ENCODE peak calls at places on chromosomes 11 and 22, in five cellular contexts. G is brain microvascular endothelial cell, H is neural progenitor cell, M is AG04450, J is heart right ventricle. K is an unnamed sample.
A peak's percentile ranks its signal among the peaks of the same experiment; 100 is the strongest.

GRCh38 chr22:48822278-48823233 is 1005.1 kb downstream of the BRD1 start:
- DNase-seq in J (no peak), H (no peak), G (no peak), M (no peak), K (no peak)

GRCh38 chr11:122230387-122230760 is 114.4 kb upstream of the BLID start:
- DNase-seq in G (no peak), H (no peak), J (no peak), M (no peak), K (no peak)

GRCh38 chr22:46079861-46080821 is 70.2 kb upstream of the PPARA start:
- DNase-seq in J (peak; percentile 74), M (no peak), G (no peak), H (no peak), K (no peak)

GRCh38 chr22:45584621-45585436 is 82.1 kb downstream of the FBLN1 start:
- DNase-seq in J (no peak), M (no peak), G (no peak), H (no peak), K (no peak)

GRCh38 chr22:40436460-40437431 is 66.4 kb downstream of the SGSM3 start:
- DNase-seq in H (peak; percentile 68), M (peak; percentile 38), G (peak; percentile 59), J (no peak), K (no peak)

GRCh38 chr11:110878513-110878912 is 166.3 kb upstream of the ARHGAP20 start:
- DNase-seq in H (no peak), J (no peak), M (no peak), G (no peak), K (no peak)

GRCh38 chr11:94727766-94728165 is 40.4 kb upstream of the AMOTL1 start:
- DNase-seq in J (no peak), M (no peak), G (no peak), H (no peak), K (no peak)

GRCh38 chr11:67600324-67601029 is 6.3 kb upstream of the NDUFV1 start:
- DNase-seq in J (no peak), H (no peak), M (no peak), G (no peak), K (no peak)

GRCh38 chr22:50107529-50107928 is 17.7 kb downstream of the MOV10L1 start:
- DNase-seq in H (no peak), G (no peak), M (no peak), J (no peak), K (no peak)

GRCh38 chr11:88815505-88815904 is 250.3 kb downstream of the GRM5 start:
- DNase-seq in G (no peak), J (no peak), M (no peak), H (no peak), K (no peak)

GRCh38 chr22:29641052-29641780 is 37.8 kb downstream of the NF2 start:
- DNase-seq in H (no peak), J (no peak), G (no peak), M (no peak), K (no peak)

GRCh38 chr22:46052801-46053562 is 76.0 kb upstream of the WNT7B start:
- DNase-seq in H (no peak), G (no peak), M (no peak), J (peak; percentile 59), K (no peak)

GRCh38 chr11:116994195-116994594 is 104.0 kb downstream of the SIK3 start:
- DNase-seq in G (no peak), M (no peak), H (peak; percentile 43), J (no peak), K (no peak)

GRCh38 chr11:113554531-113554930 is 79.3 kb upstream of the DRD2 start:
- DNase-seq in H (no peak), G (no peak), J (no peak), M (no peak), K (no peak)

GRCh38 chr22:49877642-49878041 is 24.0 kb downstream of the ZBED4 start:
- DNase-seq in G (no peak), H (no peak), J (no peak), M (no peak), K (no peak)

GRCh38 chr11:22656128-22656527 is 10.3 kb upstream of the GAS2 start:
- DNase-seq in G (no peak), M (no peak), J (no peak), H (no peak), K (no peak)

GRCh38 chr22:49348631-49349030 is 479.0 kb downstream of the BRD1 start:
- DNase-seq in H (no peak), J (no peak), M (no peak), G (no peak), K (no peak)

GRCh38 chr22:45131749-45132148 is 32.0 kb upstream of the NUP50 start:
- DNase-seq in M (no peak), G (no peak), H (no peak), J (peak; percentile 21), K (no peak)

GRCh38 chr22:23749747-23750373 is 1.1 kb downstream of the ZNF70 start:
- DNase-seq in J (no peak), H (no peak), G (no peak), M (no peak), K (no peak)

GRCh38 chr11:72668645-72669347 is 5.4 kb downstream of the PDE2A start:
- DNase-seq in G (no peak), H (peak; percentile 84), J (no peak), M (no peak), K (no peak)

GRCh38 chr11:8689726-8690255 is 7.2 kb downstream of the RPL27A start:
- DNase-seq in H (no peak), G (no peak), J (no peak), M (no peak), K (no peak)

GRCh38 chr11:124541204-124541603 is 2.2 kb downstream of the OR8B12 start:
- DNase-seq in H (no peak), J (no peak), M (no peak), G (no peak), K (no peak)

GRCh38 chr11:119317592-119318239 is 786 bp upstream of the MCAM start:
- DNase-seq in M (no peak), H (no peak), J (no peak), G (no peak), K (no peak)

GRCh38 chr22:39839917-39840510 is 53.5 kb downstream of the ENTHD1 start:
- DNase-seq in J (no peak), H (no peak), G (no peak), M (no peak), K (peak; percentile 26)

GRCh38 chr11:44889266-44889665 is 61.4 kb downstream of the TP53I11 start:
- DNase-seq in G (no peak), J (no peak), M (no peak), H (no peak), K (no peak)

GRCh38 chr11:44885065-44885777 is 65.5 kb downstream of the TP53I11 start:
- DNase-seq in J (no peak), H (no peak), G (no peak), M (no peak), K (no peak)

GRCh38 chr11:44887598-44887997 is 63.1 kb downstream of the TP53I11 start:
- DNase-seq in G (no peak), H (no peak), M (no peak), J (no peak), K (no peak)

GRCh38 chr11:44885919-44886318 is 64.8 kb downstream of the TP53I11 start:
- DNase-seq in G (no peak), J (no peak), M (no peak), H (no peak), K (no peak)

GRCh38 chr11:44886765-44887164 is 63.9 kb downstream of the TP53I11 start:
- DNase-seq in H (no peak), M (peak; percentile 52), G (peak; percentile 23), J (no peak), K (no peak)
- H3K27me3 ChIP-seq in H (peaks cover 11% of the 10 kb centered on the region), M (peaks cover 21% of the 10 kb centered on the region), G (peaks cover 53% of the 10 kb centered on the region), J (no peaks in the 10 kb centered on the region), K (no peaks in the 10 kb centered on the region)

GRCh38 chr11:914204-914603 is 3.6 kb upstream of the CHID1 start:
- DNase-seq in G (no peak), H (no peak), M (no peak), J (no peak), K (no peak)
- H3K27ac ChIP-seq in G (no peak overlapping the region), H (no peak overlapping the region), M (no peak overlapping the region), J (peak overlapping the region; percentile 22), K (no peak overlapping the region)

DNA sequence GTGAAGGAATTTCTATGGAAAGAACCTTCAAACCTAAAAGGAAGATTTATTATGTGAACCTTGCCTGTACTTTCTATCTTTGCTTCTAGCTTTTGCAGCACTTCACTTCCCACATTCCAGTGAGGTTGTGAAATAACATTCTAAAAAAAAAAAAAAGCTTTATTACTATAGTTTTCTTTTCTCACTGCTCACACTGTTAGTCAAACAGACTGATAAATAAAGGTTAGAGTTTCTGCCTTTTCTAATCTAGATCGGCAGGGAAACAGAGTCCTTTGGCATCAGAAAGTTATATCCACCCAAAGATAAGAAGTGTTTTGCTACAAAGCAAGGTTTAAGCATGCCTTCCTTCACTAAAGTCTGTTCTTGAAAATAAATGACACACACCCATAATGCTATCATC is 2.8 kb downstream of the AAMDC start:
- DNase-seq in M (no peak), G (no peak), J (no peak), H (no peak), K (no peak)
- H3K4me3 ChIP-seq in M (peak overlapping the region; percentile 15), G (no peak overlapping the region), J (peak overlapping the region; percentile 10), H (no peak overlapping the region), K (no peak overlapping the region)

GRCh38 chr22:22425783-22426624 is 82.5 kb downstream of the ZNF280B start:
- DNase-seq in J (no peak), G (no peak), M (no peak), H (no peak), K (no peak)
- H3K27me3 ChIP-seq in J (peaks cover 25% of the 10 kb centered on the region), G (peaks cover 11% of the 10 kb centered on the region), M (peaks cover 14% of the 10 kb centered on the region), H (peaks cover 100% of the 10 kb centered on the region), K (no peaks in the 10 kb centered on the region)

GRCh38 chr11:1871531-1871930 is 18.6 kb downstream of the LSP1 start:
- DNase-seq in H (peak; percentile 29), J (peak; percentile 6), M (no peak), G (no peak), K (peak; percentile 33)
- H3K27ac ChIP-seq in H (no peak overlapping the region), J (peak overlapping the region; percentile 22), M (no peak overlapping the region), G (no peak overlapping the region), K (peak overlapping the region; percentile 28)

DNA sequence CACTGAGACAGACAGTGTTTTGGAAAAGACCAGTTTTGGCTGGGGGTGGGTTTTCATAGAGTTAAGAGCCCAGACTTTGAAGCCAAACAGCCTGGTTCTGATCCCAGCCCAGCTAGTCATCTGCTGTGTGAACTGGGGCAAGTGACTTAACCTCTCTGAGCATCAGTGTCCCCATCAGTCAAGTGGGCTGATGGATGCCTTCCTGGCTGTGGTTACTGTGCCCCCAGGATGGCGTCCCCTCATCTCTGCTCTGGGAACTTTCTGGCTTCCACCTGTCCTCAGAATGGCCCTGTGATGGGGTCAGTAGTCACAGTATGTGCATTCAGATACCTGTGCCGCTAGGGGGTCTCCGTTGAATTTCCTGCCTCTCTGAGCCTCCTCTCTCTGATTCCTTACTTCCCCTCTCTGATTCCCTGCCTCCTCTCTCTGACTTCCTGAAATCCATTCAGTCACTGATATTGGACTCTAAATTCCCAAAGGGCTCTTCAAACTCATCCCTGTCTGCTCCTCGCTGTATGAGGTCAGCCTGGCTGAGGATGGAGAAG is 2.4 kb downstream of the RASD2 start:
- DNase-seq in G (no peak), H (no peak), M (no peak), J (no peak), K (no peak)
- H3K4me3 ChIP-seq in G (no peak overlapping the region), H (no peak overlapping the region), M (no peak overlapping the region), J (peak overlapping the region; percentile 59), K (no peak overlapping the region)

GRCh38 chr11:118138839-118139420 is 13.7 kb downstream of the SCN4B start:
- DNase-seq in G (no peak), J (no peak), H (no peak), M (no peak), K (no peak)
- H3K27me3 ChIP-seq in G (no peaks in the 10 kb centered on the region), J (no peaks in the 10 kb centered on the region), H (peaks cover 17% of the 10 kb centered on the region), M (peaks cover 7% of the 10 kb centered on the region), K (no peaks in the 10 kb centered on the region)